ENCODE peak calls at places on chromosomes 2 and 18, in seven cellular contexts. L, P, S, Z, N, H and E are unnamed samples.

GRCh38 chr2:172251231-172251630 is 148.5 kb upstream of the DLX2 start:
- DNase-seq in Z (no peak), N (no peak), P (peak), L (no peak), H (no peak), S (no peak), E (peak)

GRCh38 chr2:100624536-100624935 is 61.7 kb downstream of the PDCL3 start:
- DNase-seq in L (no peak), H (no peak), P (no peak), Z (no peak), S (no peak), N (no peak), E (no peak)

GRCh38 chr2:200239216-200239615 is 67.3 kb upstream of the SPATS2L start:
- DNase-seq in P (no peak), N (no peak), H (no peak), Z (no peak), S (no peak), L (no peak), E (peak)

GRCh38 chr18:8389391-8390340 is 219.6 kb upstream of the RAB12 start:
- DNase-seq in N (no peak), Z (peak), L (peak), S (peak), H (no peak), P (peak), E (peak)

GRCh38 chr18:48616484-48617255 is 77.8 kb downstream of the CTIF start:
- DNase-seq in N (no peak), S (no peak), H (no peak), Z (no peak), P (no peak), L (no peak), E (no peak)

GRCh38 chr2:42107249-42108042 is 59.6 kb downstream of the PKDCC start:
- DNase-seq in Z (no peak), N (no peak), P (no peak), S (no peak), H (no peak), L (no peak), E (no peak)

GRCh38 chr2:101175991-101176390 is 24.8 kb upstream of the TBC1D8 start:
- DNase-seq in L (no peak), Z (no peak), P (no peak), H (no peak), N (no peak), S (no peak), E (no peak)

GRCh38 chr2:150491943-150492342 is 4.5 kb upstream of the RND3 start:
- DNase-seq in S (peak), P (no peak), Z (no peak), L (no peak), N (no peak), H (no peak), E (peak)

GRCh38 chr18:69956037-69956436 is 8.4 kb upstream of the CD226 start:
- DNase-seq in P (no peak), H (no peak), L (no peak), Z (no peak), S (no peak), N (no peak), E (no peak)

GRCh38 chr2:222859786-222860726 is 780 bp upstream of the ACSL3 start:
- DNase-seq in S (peak), P (no peak), H (no peak), L (peak), Z (no peak), N (no peak), E (peak)

GRCh38 chr2:86290596-86291327 is 46.7 kb downstream of the REEP1 start:
- DNase-seq in S (no peak), N (no peak), P (no peak), Z (no peak), L (no peak), H (no peak), E (no peak)

GRCh38 chr2:7748717-7749415 is 831.7 kb downstream of the RNF144A start:
- DNase-seq in H (no peak), N (no peak), P (no peak), Z (no peak), L (no peak), S (peak), E (peak)

GRCh38 chr2:36441816-36442215 is 86.2 kb downstream of the CRIM1 start:
- DNase-seq in N (no peak), Z (no peak), S (peak), L (no peak), P (no peak), H (no peak), E (peak)

GRCh38 chr2:9820020-9820973 is 23.0 kb upstream of the TAF1B start:
- DNase-seq in N (no peak), H (no peak), L (no peak), P (peak), Z (no peak), S (peak), E (peak)

GRCh38 chr2:122749347-122749850 is 993.9 kb downstream of the TSN start:
- DNase-seq in N (no peak), H (no peak), Z (no peak), P (no peak), S (peak), L (no peak), E (no peak)

GRCh38 chr18:67239826-67240225 is 276.7 kb downstream of the DSEL start:
- DNase-seq in L (no peak), Z (no peak), N (no peak), H (no peak), P (no peak), S (no peak), E (no peak)

GRCh38 chr2:169928463-169928864 is 101.2 kb downstream of the UBR3 start:
- DNase-seq in H (no peak), N (no peak), S (peak), P (no peak), Z (no peak), L (peak), E (peak)

GRCh38 chr2:205731521-205731965 is 49.2 kb downstream of the NRP2 start:
- DNase-seq in H (no peak), N (no peak), Z (no peak), L (no peak), S (no peak), P (peak), E (peak)

GRCh38 chr2:71850306-71850801 is 297.3 kb downstream of the CYP26B1 start:
- DNase-seq in H (no peak), S (no peak), N (no peak), P (no peak), Z (no peak), L (no peak), E (no peak)

GRCh38 chr2:227506456-227506855 is 34.5 kb downstream of the AGFG1 start:
- DNase-seq in Z (no peak), L (no peak), N (no peak), S (no peak), P (no peak), H (no peak), E (no peak)

GRCh38 chr2:183892315-183892941 is 705.9 kb upstream of the ZNF804A start:
- DNase-seq in H (no peak), N (no peak), Z (no peak), P (no peak), S (no peak), L (no peak), E (no peak)

GRCh38 chr2:145010635-145011034 is 490.7 kb upstream of the ZEB2 start:
- DNase-seq in P (no peak), H (no peak), L (no peak), S (no peak), Z (no peak), N (no peak), E (no peak)

GRCh38 chr18:74040459-74041332 is 106.9 kb downstream of the FBXO15 start:
- DNase-seq in S (peak), P (peak), N (peak), Z (no peak), H (peak), L (peak), E (peak)

GRCh38 chr18:58161659-58162058 is 117.6 kb downstream of the NEDD4L start:
- DNase-seq in N (no peak), P (no peak), Z (no peak), L (peak), H (no peak), S (peak), E (peak)

GRCh38 chr2:44620189-44620990 is 258.6 kb downstream of the CAMKMT start:
- DNase-seq in N (no peak), Z (no peak), H (no peak), S (peak), L (no peak), P (no peak), E (no peak)

GRCh38 chr2:9337901-9338300 is 85.4 kb downstream of the ITGB1BP1 start:
- DNase-seq in S (no peak), Z (no peak), P (no peak), H (no peak), N (no peak), L (peak), E (no peak)